ENCODE peak calls at places on chromosomes 12 and 14, in seven cellular contexts. U is neuronal stem cell, X is posterior cingulate gyrus, T is psoas muscle, G is AML-193, W is mucosa of descending colon, Z is smooth muscle cell of the brain vasculature. E is an unnamed sample.

GRCh38 chr14:73227812-73228781 is 9.2 kb upstream of the PAPLN start:
- DNase-seq in Z (peak; percentile 94), G (no peak), U (no peak), W (no peak), X (peak; percentile 83), T (peak; percentile 68), E (no peak)

GRCh38 chr12:48997719-48998496 is 1.3 kb downstream of the DDN start:
- DNase-seq in U (no peak), G (no peak), T (peak; percentile 48), W (peak; percentile 28), X (no peak), Z (no peak), E (no peak)

GRCh38 chr14:60637490-60638452 is 11.5 kb downstream of the SIX1 start:
- DNase-seq in W (no peak), T (peak; percentile 42), Z (no peak), U (peak; percentile 59), G (no peak), X (no peak), E (no peak)

GRCh38 chr12:108508243-108508642 is 6.8 kb upstream of the FICD start:
- DNase-seq in U (no peak), G (no peak), Z (no peak), W (no peak), T (no peak), X (no peak), E (no peak)

GRCh38 chr12:38053655-38054464 is 262.7 kb upstream of the ALG10B start:
- DNase-seq in G (no peak), X (no peak), T (no peak), Z (no peak), U (no peak), W (peak; percentile 67), E (no peak)

GRCh38 chr14:32374155-32374554 is 45.1 kb downstream of the AKAP6 start:
- DNase-seq in X (no peak), Z (no peak), W (no peak), U (no peak), G (no peak), T (no peak), E (no peak)

GRCh38 chr12:101698782-101699347 is 1.4 kb downstream of the CHPT1 start:
- DNase-seq in W (no peak), Z (no peak), T (no peak), X (peak; percentile 77), U (no peak), G (peak; percentile 51), E (no peak)

GRCh38 chr14:88005978-88006851 is 1.3 kb downstream of the GPR65 start:
- DNase-seq in G (peak; percentile 25), W (peak; percentile 43), Z (no peak), U (no peak), X (no peak), T (no peak), E (peak; percentile 36)

GRCh38 chr12:56989866-56990610 is 16.3 kb downstream of the ZBTB39 start:
- DNase-seq in X (no peak), U (no peak), W (no peak), G (no peak), Z (no peak), T (no peak), E (no peak)

GRCh38 chr14:96792581-96792980 is 4.6 kb upstream of the VRK1 start:
- DNase-seq in Z (no peak), X (no peak), T (no peak), G (no peak), U (no peak), W (no peak), E (no peak)

GRCh38 chr14:103576371-103577024 is 13.7 kb downstream of the COA8 start:
- DNase-seq in W (peak; percentile 97), X (peak; percentile 95), G (no peak), U (peak; percentile 71), T (peak; percentile 87), Z (peak; percentile 63), E (no peak)

GRCh38 chr12:113889076-113889475 is 77.0 kb downstream of the RBM19 start:
- DNase-seq in X (peak; percentile 76), Z (no peak), T (no peak), W (no peak), G (no peak), U (no peak), E (no peak)